ENCODE peak calls at places on chromosomes 11 and 22, in six cellular contexts. C is progenitor cell of endocrine pancreas, V is IMR-90, H is sigmoid colon, D is left ventricle myocardium inferior, R is tibial nerve. P is an unnamed sample.

GRCh38 chr11:133070053-133070713 is 462.1 kb downstream of the OPCML start:
- DNase-seq in C (no peak), V (no peak), H (no peak), D (no peak), R (no peak), P (no peak)

GRCh38 chr11:66282468-66283455 is 4.8 kb downstream of the CNIH2 start:
- DNase-seq in C (peak; percentile 98), V (peak; percentile 91), H (peak; percentile 98), D (peak; percentile 97), R (peak; percentile 98), P (peak; percentile 83)

GRCh38 chr22:48741540-48741939 is 1086.1 kb downstream of the BRD1 start:
- DNase-seq in C (no peak), V (no peak), H (no peak), D (no peak), R (no peak), P (no peak)

GRCh38 chr22:38760477-38761201 is 4.8 kb upstream of the SUN2 start:
- DNase-seq in C (no peak), V (peak; percentile 43), H (no peak), D (no peak), R (no peak), P (no peak)

GRCh38 chr11:74679513-74679865 is 51.7 kb downstream of the CHRDL2 start:
- DNase-seq in C (no peak), V (no peak), H (no peak), D (no peak), R (no peak), P (no peak)

GRCh38 chr11:5366856-5367255 is 15.5 kb downstream of the OR51B6 start:
- DNase-seq in C (no peak), V (peak; percentile 34), H (no peak), D (no peak), R (no peak), P (no peak)

GRCh38 chr11:14253437-14253836 is 105.5 kb downstream of the RRAS2 start:
- DNase-seq in C (no peak), V (no peak), H (no peak), D (no peak), R (no peak), P (no peak)

GRCh38 chr22:23837911-23838685 is 708 bp downstream of the DERL3 start:
- DNase-seq in C (no peak), V (no peak), H (no peak), D (no peak), R (no peak), P (no peak)

GRCh38 chr22:23151827-23152226 is 6.5 kb downstream of the RAB36 start:
- DNase-seq in C (no peak), V (no peak), H (no peak), D (no peak), R (no peak), P (no peak)

GRCh38 chr11:118175031-118175531 is 1.4 kb downstream of the SCN2B start:
- DNase-seq in C (no peak), V (peak; percentile 62), H (no peak), D (peak; percentile 40), R (no peak), P (peak; percentile 22)

GRCh38 chr22:46066691-46067090 is 83.6 kb upstream of the PPARA start:
- DNase-seq in C (no peak), V (no peak), H (peak; percentile 63), D (peak; percentile 11), R (peak; percentile 19), P (no peak)

GRCh38 chr11:92552942-92553341 is 328.3 kb downstream of the FAT3 start:
- DNase-seq in C (no peak), V (peak; percentile 4), H (no peak), D (no peak), R (no peak), P (no peak)

GRCh38 chr11:115939726-115940421 is 435.7 kb upstream of the CADM1 start:
- DNase-seq in C (no peak), V (no peak), H (no peak), D (no peak), R (no peak), P (no peak)

GRCh38 chr11:118928870-118929495 is 3.3 kb upstream of the BCL9L start:
- DNase-seq in C (no peak), V (peak; percentile 41), H (peak; percentile 88), D (peak; percentile 69), R (no peak), P (no peak)

DNA sequence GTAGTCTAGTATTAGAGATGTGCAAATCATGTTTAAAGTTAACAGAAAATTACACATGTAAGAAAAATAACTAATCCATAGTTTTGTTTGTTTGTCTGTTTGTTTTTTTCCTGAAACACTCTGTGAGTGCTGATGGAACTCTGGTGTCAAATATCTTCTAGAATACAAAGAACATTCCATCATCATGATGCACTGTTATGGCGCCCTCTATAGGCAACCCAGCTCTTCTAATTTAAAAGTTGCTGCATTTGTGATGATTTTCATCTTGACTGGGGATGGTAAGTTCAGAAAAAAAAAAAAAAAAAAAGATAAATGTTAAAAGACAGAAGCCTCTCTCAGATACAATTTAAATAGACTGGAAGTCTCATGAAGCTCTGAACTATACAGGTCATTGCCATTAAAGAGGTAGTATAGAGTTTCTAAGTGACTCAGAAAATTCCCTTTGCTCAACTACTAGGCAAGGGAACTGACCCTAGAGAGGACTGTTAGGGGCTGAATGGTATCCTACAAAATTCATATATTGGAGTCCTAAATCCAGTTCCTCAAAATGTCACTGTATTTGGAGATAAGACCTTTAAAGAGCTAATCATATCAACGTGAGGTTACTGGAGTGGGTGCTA is 597.2 kb upstream of the ANO3 start:
- DNase-seq in C (no peak), V (peak; percentile 19), H (no peak), D (no peak), R (no peak), P (no peak)
- TF ChIP-seq CTCF in C (peak; percentile 61), V (peak; percentile 32), H (no peak), D (peak; percentile 41), R (no peak), P (peak; percentile 32)

GRCh38 chr11:11987503-11988022 is 20.9 kb downstream of the DKK3 start:
- DNase-seq in C (no peak), V (peak; percentile 78), H (no peak), D (no peak), R (no peak), P (no peak)
- TF ChIP-seq CTCF in C (peak; percentile 59), V (peak; percentile 52), H (no peak), D (peak; percentile 37), R (peak; percentile 17), P (peak; percentile 35)

DNA sequence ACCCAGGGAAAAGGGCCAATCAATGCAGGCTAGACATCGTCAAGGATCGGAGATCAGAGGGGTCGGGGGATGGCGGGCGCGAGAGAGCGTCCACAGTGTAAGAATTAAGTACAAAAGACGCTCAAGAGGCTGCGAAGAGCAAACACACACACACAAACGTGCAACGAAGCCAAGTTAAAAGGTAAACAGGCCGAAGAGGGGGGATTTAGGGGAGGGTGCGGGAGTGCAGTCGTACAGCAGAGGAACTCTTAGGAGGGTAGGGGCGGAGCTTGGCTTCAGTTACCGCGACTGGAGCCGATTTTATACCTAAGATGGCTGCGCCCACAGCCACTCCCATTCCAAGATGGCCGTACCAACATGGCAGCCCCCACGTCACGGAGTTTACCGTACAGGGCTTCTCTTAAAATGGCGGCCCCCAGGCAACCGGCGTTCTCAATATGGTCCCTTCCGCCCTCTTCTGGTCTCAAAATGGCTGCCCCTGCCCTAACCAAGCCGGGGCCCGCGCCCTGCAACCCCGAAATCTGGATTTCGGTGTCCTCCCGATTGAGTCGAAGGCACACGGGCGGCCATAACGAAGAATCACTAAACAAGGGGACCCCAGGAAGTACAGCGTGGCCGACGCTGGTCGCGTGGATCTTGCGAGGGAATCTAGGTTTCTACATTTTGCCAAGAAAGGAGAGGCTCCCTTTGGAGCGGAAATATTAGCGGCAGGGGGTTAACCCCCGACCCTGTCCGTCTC is 2.0 kb downstream of the GNG3 start:
- DNase-seq in C (peak; percentile 83), V (peak; percentile 97), H (peak; percentile 100), D (peak; percentile 98), R (peak; percentile 97), P (peak; percentile 92)
- TF ChIP-seq CTCF in C (peak; percentile 8), V (no peak), H (no peak), D (no peak), R (peak; percentile 56), P (no peak)

GRCh38 chr22:44617828-44618227 is 84.2 kb upstream of the PRR5 start:
- DNase-seq in C (no peak), V (no peak), H (no peak), D (no peak), R (no peak), P (no peak)

GRCh38 chr22:44615146-44615545 is 86.9 kb upstream of the PRR5 start:
- DNase-seq in C (no peak), V (no peak), H (no peak), D (no peak), R (no peak), P (no peak)

GRCh38 chr22:44616882-44617655 is 84.9 kb upstream of the PRR5 start:
- DNase-seq in C (no peak), V (no peak), H (no peak), D (peak; percentile 36), R (no peak), P (no peak)

GRCh38 chr22:44615602-44616180 is 86.3 kb upstream of the PRR5 start:
- DNase-seq in C (no peak), V (no peak), H (no peak), D (no peak), R (no peak), P (no peak)

DNA sequence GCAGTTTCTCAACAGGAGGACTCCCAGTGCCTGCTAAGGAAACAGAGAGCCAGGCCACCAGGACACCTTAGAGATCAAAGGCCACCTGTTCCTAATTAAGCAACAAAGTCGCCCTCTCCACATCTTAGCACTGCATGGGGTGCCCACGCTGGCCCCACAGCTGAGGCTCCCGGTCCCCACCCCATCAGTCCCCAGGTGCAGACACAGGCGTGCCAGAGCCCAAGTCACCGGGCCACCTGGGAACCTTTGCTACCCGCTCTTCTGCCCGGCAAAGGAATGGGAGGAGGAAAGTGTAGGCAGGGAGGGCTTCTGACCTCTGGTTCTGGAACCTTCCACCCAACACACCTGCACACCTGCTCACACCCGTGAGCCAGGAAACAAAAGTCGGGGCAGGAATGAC is 85.5 kb upstream of the PRR5 start:
- DNase-seq in C (no peak), V (no peak), H (no peak), D (no peak), R (no peak), P (no peak)
- TF ChIP-seq CTCF in C (no peak), V (no peak), H (no peak), D (no peak), R (no peak), P (no peak)